ENCODE peak calls at places on chromosomes 16 and 17, in five cellular contexts. O is mesenchymal stem cell, Z is neuronal stem cell, E is H1, U is H9. P is an unnamed sample.

GRCh38 chr17:31417051-31417792 is 25.7 kb downstream of the RAB11FIP4 start:
- DNase-seq in O (no peak), Z (no peak), E (no peak), U (peak; percentile 27), P (no peak)

GRCh38 chr16:29820730-29821662 is 734 bp downstream of the MVP start:
- DNase-seq in O (peak; percentile 23), Z (no peak), E (no peak), U (no peak), P (no peak)

GRCh38 chr16:3842994-3843393 is 37.5 kb downstream of the CREBBP start:
- DNase-seq in O (peak; percentile 54), Z (no peak), E (no peak), U (no peak), P (no peak)

GRCh38 chr16:18801197-18801972 is at the start of gene ARL6IP1:
- DNase-seq in O (peak; percentile 100), Z (peak; percentile 99), E (peak; percentile 95), U (peak; percentile 99), P (peak; percentile 99)

GRCh38 chr17:77204531-77204930 is 63.8 kb downstream of the SEC14L1 start:
- DNase-seq in O (peak; percentile 24), Z (no peak), E (no peak), U (no peak), P (no peak)

GRCh38 chr17:45332989-45333701 is 16.3 kb upstream of the MAP3K14 start:
- DNase-seq in O (no peak), Z (no peak), E (no peak), U (peak; percentile 40), P (no peak)

GRCh38 chr17:70661342-70662222 is 492.2 kb downstream of the KCNJ2 start:
- DNase-seq in O (peak; percentile 55), Z (no peak), E (no peak), U (no peak), P (peak; percentile 12)

GRCh38 chr17:48102700-48103378 is 1.6 kb upstream of the CBX1 start:
- DNase-seq in O (no peak), Z (no peak), E (no peak), U (no peak), P (no peak)

GRCh38 chr17:44197980-44198720 is 1.5 kb downstream of the ATXN7L3 start:
- DNase-seq in O (peak; percentile 47), Z (no peak), E (no peak), U (no peak), P (peak; percentile 41)

GRCh38 chr17:44918006-44918405 is 2.7 kb upstream of the GFAP start:
- DNase-seq in O (no peak), Z (no peak), E (no peak), U (no peak), P (no peak)

GRCh38 chr17:80645706-80646325 is 101.2 kb downstream of the RPTOR start:
- DNase-seq in O (no peak), Z (no peak), E (no peak), U (no peak), P (no peak)

GRCh38 chr16:49749816-49750215 is 106.1 kb downstream of the ZNF423 start:
- DNase-seq in O (no peak), Z (no peak), E (no peak), U (no peak), P (no peak)

GRCh38 chr16:53504161-53504663 is 1.2 kb upstream of the AKTIP start:
- DNase-seq in O (no peak), Z (no peak), E (no peak), U (no peak), P (peak; percentile 31)

GRCh38 chr16:86664518-86665318 is 86.4 kb downstream of the FOXL1 start:
- DNase-seq in O (peak; percentile 99), Z (no peak), E (no peak), U (no peak), P (peak; percentile 98)

GRCh38 chr16:58462499-58462996 is 37.4 kb upstream of the NDRG4 start:
- DNase-seq in O (no peak), Z (no peak), E (peak; percentile 52), U (no peak), P (no peak)

GRCh38 chr17:18319604-18320256 is 4.6 kb downstream of the SMCR8 start:
- DNase-seq in O (peak; percentile 71), Z (no peak), E (no peak), U (peak; percentile 73), P (peak; percentile 68)

GRCh38 chr17:72822358-72823023 is 270.0 kb downstream of the SLC39A11 start:
- DNase-seq in O (no peak), Z (no peak), E (no peak), U (no peak), P (no peak)

GRCh38 chr17:64218066-64218465 is 45.0 kb downstream of the TEX2 start:
- DNase-seq in O (no peak), Z (no peak), E (no peak), U (no peak), P (no peak)

DNA sequence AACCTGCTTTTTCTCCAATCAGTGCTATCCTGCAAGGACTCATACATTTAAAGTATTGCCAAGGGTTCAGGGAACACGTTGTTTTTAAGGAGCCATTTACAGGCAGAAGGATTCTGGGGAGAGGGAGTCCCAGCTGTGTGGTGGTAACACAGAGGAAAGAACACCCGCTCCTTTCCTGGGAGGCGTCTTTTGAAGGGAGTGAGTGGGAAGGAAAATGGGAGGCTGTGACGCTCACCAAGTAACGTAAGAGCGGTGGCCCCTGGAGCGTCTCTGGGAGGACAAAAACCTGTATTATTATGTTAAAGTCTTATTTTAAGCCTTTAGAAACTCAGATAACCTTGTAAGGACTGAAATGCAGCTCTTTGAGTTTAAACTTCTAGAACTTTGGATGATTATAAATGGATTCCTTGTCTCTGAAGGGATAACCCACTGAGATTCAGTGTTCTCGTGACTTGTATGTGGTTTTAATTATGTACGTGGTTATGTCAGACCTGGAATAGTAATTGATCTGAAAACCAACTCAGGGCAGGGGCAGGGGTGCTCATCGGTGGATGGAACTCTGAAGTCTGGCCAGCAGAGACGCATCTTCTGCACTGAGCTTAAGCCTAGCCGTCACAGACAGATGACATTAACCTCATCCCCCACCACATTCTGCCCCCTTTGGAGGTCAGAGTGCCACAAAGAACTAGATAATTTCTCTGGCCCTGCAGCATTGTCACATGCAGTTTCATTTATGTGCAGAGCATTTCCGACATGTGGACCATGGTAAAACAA is 41.9 kb upstream of the SLC12A3 start:
- DNase-seq in O (no peak), Z (no peak), E (no peak), U (no peak), P (no peak)
- H2BK15ac ChIP-seq in O (no peak overlapping the region), Z (no peak overlapping the region), E (no peak overlapping the region), U (no peak overlapping the region), P (no peak overlapping the region)

GRCh38 chr16:66899945-66900688 is 18.6 kb downstream of the CDH16 start:
- DNase-seq in O (peak; percentile 92), Z (no peak), E (no peak), U (no peak), P (peak; percentile 79)
- H3K14ac ChIP-seq in O (peak overlapping the region; percentile 5), Z (no peak overlapping the region), E (no peak overlapping the region), U (no peak overlapping the region), P (peak overlapping the region; percentile 93)

GRCh38 chr17:55443904-55444303 is 22.3 kb upstream of the MMD start:
- DNase-seq in O (no peak), Z (no peak), E (no peak), U (no peak), P (no peak)
- H2BK120ac ChIP-seq in O (peak overlapping the region; percentile 99), Z (no peak overlapping the region), E (no peak overlapping the region), U (no peak overlapping the region), P (peak overlapping the region; percentile 30)

GRCh38 chr16:85555549-85556455 is 57.3 kb upstream of the GSE1 start:
- DNase-seq in O (peak; percentile 89), Z (no peak), E (peak; percentile 49), U (peak; percentile 71), P (no peak)
- H2BK15ac ChIP-seq in O (peak overlapping the region; percentile 7), Z (peak overlapping the region; percentile 54), E (no peak overlapping the region), U (no peak overlapping the region), P (peak overlapping the region; percentile 62)

GRCh38 chr16:17743578-17743977 is 272.8 kb upstream of the XYLT1 start:
- DNase-seq in O (no peak), Z (no peak), E (no peak), U (no peak), P (no peak)
- H3K14ac ChIP-seq in O (no peak overlapping the region), Z (no peak overlapping the region), E (no peak overlapping the region), U (peak overlapping the region; percentile 33), P (no peak overlapping the region)

DNA sequence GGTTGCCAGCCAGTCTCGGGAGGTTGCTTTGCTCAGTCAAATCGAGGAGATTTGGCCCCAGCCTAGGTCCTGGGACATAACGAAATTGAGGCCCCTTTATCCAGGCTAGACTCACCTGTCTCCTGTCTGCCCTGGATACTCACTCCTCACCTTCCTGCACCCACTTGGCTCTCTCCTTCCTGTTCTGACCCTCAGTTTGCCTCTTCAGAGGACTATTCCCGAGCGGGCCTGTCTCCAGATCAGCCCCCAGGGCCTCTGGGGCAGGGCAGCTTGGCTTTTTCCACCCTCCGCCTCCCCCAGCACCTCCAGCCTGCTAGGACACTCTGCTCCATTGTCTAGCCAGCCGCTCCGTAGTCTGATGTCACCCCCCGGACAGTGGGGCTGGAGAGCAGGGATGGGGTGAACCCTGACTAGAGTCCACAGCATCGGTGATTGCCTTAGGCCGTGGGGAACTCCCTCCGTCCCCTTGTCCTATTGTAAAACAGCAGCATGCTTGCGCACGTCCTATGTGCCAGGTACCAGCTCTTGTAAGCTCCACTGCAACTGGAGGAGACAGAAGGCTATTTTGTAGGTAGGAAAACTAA is 8.8 kb downstream of the WFIKKN2 start:
- DNase-seq in O (no peak), Z (no peak), E (no peak), U (peak; percentile 37), P (no peak)
- H2BK120ac ChIP-seq in O (no peak overlapping the region), Z (peak overlapping the region; percentile 39), E (no peak overlapping the region), U (no peak overlapping the region), P (no peak overlapping the region)

DNA sequence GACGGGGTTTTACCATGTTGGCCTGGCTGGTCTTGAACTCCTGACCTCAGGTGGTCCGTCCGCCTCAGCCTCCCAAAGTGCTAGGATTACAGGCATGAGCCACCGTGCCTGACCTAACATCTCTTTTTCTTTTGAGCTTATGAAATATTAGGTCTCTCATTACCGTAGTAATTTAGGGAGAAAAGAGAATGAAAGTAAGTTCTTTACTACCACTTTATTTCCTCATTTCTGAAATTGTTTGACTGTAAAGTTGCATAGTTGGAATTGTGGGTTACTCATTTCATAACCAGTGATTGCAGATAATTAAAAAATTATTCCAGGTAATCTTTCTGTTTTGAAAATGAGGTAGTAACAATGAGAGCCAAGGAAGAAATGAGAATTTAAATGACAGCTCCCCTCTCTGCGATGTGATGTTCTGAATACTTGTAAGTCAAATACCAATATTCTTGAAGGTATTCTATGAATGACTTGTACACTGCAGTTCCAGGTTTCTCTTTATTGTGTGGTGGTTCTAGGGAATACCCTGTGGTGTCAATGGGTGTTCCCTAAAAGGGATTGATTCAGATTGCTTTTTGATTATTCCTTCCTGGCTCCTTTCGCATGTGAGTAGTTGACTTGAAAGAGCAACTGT is 28.3 kb downstream of the MAP2K4 start:
- DNase-seq in O (no peak), Z (no peak), E (no peak), U (no peak), P (no peak)
- H2BK15ac ChIP-seq in O (no peak overlapping the region), Z (no peak overlapping the region), E (no peak overlapping the region), U (no peak overlapping the region), P (no peak overlapping the region)

GRCh38 chr16:88927010-88927409 is 50.0 kb downstream of the CBFA2T3 start:
- DNase-seq in O (no peak), Z (no peak), E (no peak), U (no peak), P (no peak)
- H3K14ac ChIP-seq in O (peak overlapping the region; percentile 39), Z (no peak overlapping the region), E (no peak overlapping the region), U (no peak overlapping the region), P (no peak overlapping the region)